ENCODE peak calls at places on chromosome 20, in four cellular contexts. L, A, K and J are unnamed samples.

GRCh38 chr20:47774081-47774777 is 11.1 kb downstream of the SULF2 start:
- DNase-seq in L (peak), A (no peak), K (no peak), J (no peak)

GRCh38 chr20:25083773-25084615 is 2.1 kb upstream of the VSX1 start:
- DNase-seq in L (no peak), A (no peak), K (no peak), J (peak)

GRCh38 chr20:49318430-49319203 is 40.8 kb upstream of the ZNFX1 start:
- DNase-seq in L (no peak), A (no peak), K (peak), J (no peak)

GRCh38 chr20:58069796-58070663 is 158.4 kb downstream of the ANKRD60 start:
- DNase-seq in L (no peak), A (peak), K (no peak), J (peak)

GRCh38 chr20:17690144-17690543 is 8.1 kb upstream of the RRBP1 start:
- DNase-seq in L (no peak), A (no peak), K (no peak), J (no peak)

GRCh38 chr20:64077876-64078551 is 1.3 kb downstream of the RGS19 start:
- DNase-seq in L (no peak), A (peak), K (peak), J (no peak)

GRCh38 chr20:17725094-17725835 is 25.5 kb downstream of the BANF2 start:
- DNase-seq in L (no peak), A (peak), K (no peak), J (no peak)

GRCh38 chr20:7859371-7859802 is 80.9 kb downstream of the HAO1 start:
- DNase-seq in L (peak), A (no peak), K (peak), J (no peak)

GRCh38 chr20:20856956-20857355 is 144.5 kb upstream of the RALGAPA2 start:
- DNase-seq in L (no peak), A (no peak), K (no peak), J (no peak)

GRCh38 chr20:36491901-36492617 is 49.3 kb upstream of the MYL9 start:
- DNase-seq in L (peak), A (peak), K (peak), J (no peak)

GRCh38 chr20:20837574-20838021 is 125.2 kb upstream of the RALGAPA2 start:
- DNase-seq in L (peak), A (peak), K (peak), J (no peak)

GRCh38 chr20:48945840-48946514 is 24.5 kb downstream of the ARFGEF2 start:
- DNase-seq in L (peak), A (no peak), K (no peak), J (no peak)

GRCh38 chr20:43721429-43722152 is 5.2 kb downstream of the GTSF1L start:
- DNase-seq in L (no peak), A (no peak), K (no peak), J (no peak)

GRCh38 chr20:21175433-21175832 is 49.6 kb downstream of the KIZ start:
- DNase-seq in L (no peak), A (no peak), K (no peak), J (no peak)

GRCh38 chr20:18267815-18268214 is 20.5 kb upstream of the ZNF133 start:
- DNase-seq in L (peak), A (no peak), K (no peak), J (no peak)

GRCh38 chr20:28562510-28562898 is 2695.0 kb upstream of the DEFB115 start:
- DNase-seq in L (no peak), A (no peak), K (no peak), J (no peak)

GRCh38 chr20:63134201-63134612 is 81.7 kb downstream of the YTHDF1 start:
- DNase-seq in L (no peak), A (no peak), K (no peak), J (no peak)

GRCh38 chr20:21046413-21047070 is 59.6 kb downstream of the LINC00237 start:
- DNase-seq in L (no peak), A (no peak), K (no peak), J (no peak)

GRCh38 chr20:41149679-41150131 is 12.4 kb downstream of the PLCG1 start:
- DNase-seq in L (peak), A (no peak), K (no peak), J (no peak)

GRCh38 chr20:40997116-40997515 is 31.5 kb upstream of the TOP1 start:
- DNase-seq in L (no peak), A (no peak), K (no peak), J (peak)

GRCh38 chr20:33554914-33555420 is 65.1 kb downstream of the CBFA2T2 start:
- DNase-seq in L (peak), A (peak), K (no peak), J (no peak)

DNA sequence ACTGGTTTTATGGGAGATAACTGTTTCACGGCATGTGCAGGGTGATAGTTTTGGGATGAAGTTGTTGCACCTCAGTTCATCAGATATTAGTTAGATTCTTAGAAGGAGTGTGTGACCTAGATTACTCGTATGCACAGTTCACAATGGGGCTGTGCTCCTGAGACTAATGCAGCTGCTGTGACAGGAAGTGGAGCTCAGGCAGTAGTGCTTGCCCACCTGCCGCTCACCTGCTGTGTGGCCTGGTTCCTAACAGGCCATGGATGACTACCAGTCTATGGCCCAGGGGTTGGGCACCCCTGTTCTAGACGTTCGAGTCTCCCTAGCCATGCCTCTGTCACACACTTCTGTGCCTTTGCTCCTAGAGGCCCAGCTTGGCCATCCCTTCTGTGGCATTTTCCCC is 17.0 kb downstream of the PCIF1 start:
- DNase-seq in L (no peak), A (no peak), K (no peak), J (no peak)
- TF ChIP-seq POLR2AphosphoS5 in L (no peak), A (no peak), K (peak), J (no peak)

DNA sequence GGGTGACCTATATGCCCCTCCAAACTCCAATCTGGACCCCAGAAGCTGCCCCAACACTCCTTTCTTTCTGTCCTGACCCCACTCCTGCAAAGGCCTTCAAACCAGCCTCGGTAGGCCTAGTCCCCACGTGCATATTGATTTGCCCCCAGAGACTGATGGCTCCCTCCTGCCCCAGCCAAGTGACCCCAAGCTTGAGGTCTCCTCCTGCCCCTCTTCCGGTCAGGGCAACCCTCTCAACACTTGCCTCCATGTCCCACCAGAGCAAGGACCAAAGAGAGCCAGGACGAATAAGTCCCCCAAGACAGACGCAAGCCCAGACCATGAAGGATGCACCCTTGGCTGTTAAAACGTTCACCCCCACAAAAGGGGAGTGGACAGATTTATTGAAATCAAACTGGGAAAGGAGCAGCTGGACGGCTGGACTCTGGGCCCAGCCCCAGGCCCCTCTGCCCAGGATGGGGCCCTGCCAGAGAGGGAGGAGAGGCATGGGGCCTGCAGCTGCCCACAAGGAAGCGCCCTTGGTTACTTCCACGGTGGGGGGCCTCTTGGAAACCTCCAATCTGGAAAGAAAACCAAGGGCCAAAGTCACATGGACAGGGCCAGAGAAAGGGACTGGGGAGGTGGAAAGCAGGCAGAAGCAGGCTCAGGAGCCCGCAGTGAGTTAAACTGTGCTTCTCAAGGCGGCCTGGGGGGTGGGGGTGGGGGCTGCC is 2.4 kb upstream of the SPEF1 start:
- DNase-seq in L (no peak), A (no peak), K (no peak), J (peak)
- TF ChIP-seq POLR2AphosphoS5 in L (no peak), A (no peak), K (no peak), J (no peak)

GRCh38 chr20:23631226-23631822 is 6.4 kb downstream of the CST3 start:
- DNase-seq in L (no peak), A (no peak), K (no peak), J (peak)
- TF ChIP-seq POLR2AphosphoS5 in L (no peak), A (no peak), K (no peak), J (no peak)

DNA sequence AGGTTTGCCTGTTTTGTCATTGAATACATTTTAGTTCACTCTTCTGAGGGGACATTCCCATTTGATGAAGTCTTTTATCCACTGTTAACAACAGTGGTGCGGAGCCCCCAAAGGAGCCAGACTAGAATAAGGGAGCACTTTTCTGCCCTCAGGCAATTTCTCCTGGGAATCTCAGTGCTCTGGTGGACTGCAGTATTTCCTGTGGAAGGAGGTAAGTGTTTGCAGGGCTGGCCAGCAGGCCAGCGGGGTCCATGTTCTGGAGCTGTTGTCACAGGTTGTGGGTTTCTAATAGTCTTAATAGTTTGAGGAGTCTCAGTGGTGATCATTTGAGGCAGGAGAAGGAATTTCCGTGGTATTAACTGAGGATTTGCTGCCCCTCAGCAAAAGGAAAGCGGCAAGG is 83.5 kb downstream of the ASXL1 start:
- DNase-seq in L (no peak), A (peak), K (no peak), J (peak)
- TF ChIP-seq POLR2AphosphoS5 in L (no peak), A (no peak), K (no peak), J (no peak)